ENCODE peak calls at places on chromosome 14, in nine cellular contexts. V, D, W, F, S, Y, P, X and R are unnamed samples.

GRCh38 chr14:102545461-102546265 is 36.1 kb upstream of the ANKRD9 start:
- DNase-seq in W (no peak), Y (no peak), F (no peak), P (peak; percentile 49), X (no peak), S (no peak), D (no peak), V (no peak), R (peak; percentile 86)

GRCh38 chr14:81329640-81330385 is 70.3 kb downstream of the STON2 start:
- DNase-seq in Y (no peak), S (no peak), V (peak; percentile 67), F (no peak), D (no peak), W (no peak), X (no peak), P (no peak), R (peak; percentile 55)

GRCh38 chr14:91331761-91332447 is 85.7 kb downstream of the CCDC88C start:
- DNase-seq in S (no peak), P (no peak), D (peak; percentile 73), X (no peak), W (no peak), V (no peak), Y (no peak), F (no peak), R (no peak)

GRCh38 chr14:96246535-96246839 is 9.5 kb upstream of the BDKRB1 start:
- DNase-seq in X (peak; percentile 33), Y (no peak), F (no peak), D (no peak), V (no peak), W (no peak), P (no peak), S (peak; percentile 82), R (no peak)

GRCh38 chr14:69268223-69268622 is 8.3 kb downstream of the GALNT16 start:
- DNase-seq in V (no peak), Y (no peak), W (no peak), X (no peak), D (no peak), P (no peak), S (no peak), F (no peak), R (no peak)

GRCh38 chr14:35789651-35790050 is 19.4 kb downstream of the RALGAPA1 start:
- DNase-seq in S (no peak), D (no peak), Y (peak; percentile 1), F (no peak), X (no peak), P (no peak), V (no peak), W (no peak), R (no peak)

GRCh38 chr14:92513966-92514843 is 624 bp downstream of the RIN3 start:
- DNase-seq in S (peak; percentile 40), V (no peak), X (no peak), Y (no peak), W (peak; percentile 8), D (peak; percentile 91), P (no peak), F (peak; percentile 31), R (peak; percentile 75)

GRCh38 chr14:81400202-81400678 is at the start of gene STON2:
- DNase-seq in X (peak; percentile 70), F (no peak), W (no peak), P (no peak), S (peak; percentile 16), Y (peak; percentile 44), D (no peak), V (peak; percentile 36), R (no peak)

GRCh38 chr14:23154876-23155587 is 28.4 kb downstream of the SLC7A8 start:
- DNase-seq in D (no peak), V (peak; percentile 26), Y (no peak), F (peak; percentile 83), W (no peak), X (peak; percentile 9), P (no peak), S (no peak), R (peak; percentile 80)

GRCh38 chr14:73752297-73752992 is 38.3 kb upstream of the PNMA1 start:
- DNase-seq in W (peak; percentile 23), P (no peak), V (no peak), S (no peak), F (peak; percentile 66), Y (no peak), X (no peak), D (peak; percentile 93), R (no peak)

GRCh38 chr14:97381309-97381708 is 584.1 kb downstream of the VRK1 start:
- DNase-seq in P (no peak), Y (peak; percentile 27), X (no peak), S (no peak), D (no peak), F (no peak), V (no peak), W (no peak), R (peak; percentile 25)

GRCh38 chr14:58656671-58657411 is 19.1 kb downstream of the DACT1 start:
- DNase-seq in Y (no peak), V (no peak), S (no peak), W (no peak), P (peak; percentile 90), X (no peak), F (no peak), D (no peak), R (no peak)

GRCh38 chr14:68284333-68284732 is 464.8 kb downstream of the RAD51B start:
- DNase-seq in P (no peak), Y (peak; percentile 8), D (no peak), V (no peak), W (no peak), X (no peak), S (no peak), F (no peak), R (no peak)

GRCh38 chr14:63677891-63678379 is 36.3 kb upstream of the WDR89 start:
- DNase-seq in Y (no peak), X (no peak), F (no peak), S (no peak), D (no peak), W (no peak), P (peak; percentile 54), V (no peak), R (no peak)

GRCh38 chr14:105067140-105067968 is 2.1 kb upstream of the GPR132 start:
- DNase-seq in S (no peak), X (peak; percentile 63), D (peak; percentile 43), W (peak; percentile 36), V (no peak), Y (peak; percentile 71), F (no peak), P (no peak), R (peak; percentile 39)

GRCh38 chr14:78785265-78785664 is 615.1 kb downstream of the NRXN3 start:
- DNase-seq in P (no peak), D (no peak), F (no peak), Y (no peak), V (no peak), W (no peak), X (no peak), S (no peak), R (no peak)

GRCh38 chr14:94079891-94080605 is 954 bp downstream of the DDX24 start:
- DNase-seq in W (no peak), X (no peak), D (no peak), F (no peak), S (no peak), Y (no peak), V (no peak), P (peak; percentile 52), R (no peak)

GRCh38 chr14:105866841-105867321 is 340.5 kb downstream of the TMEM121 start:
- DNase-seq in P (no peak), D (peak; percentile 35), V (no peak), X (no peak), S (no peak), Y (no peak), F (peak; percentile 5), W (no peak), R (peak; percentile 5)

GRCh38 chr14:76863724-76864407 is 37.7 kb downstream of the LRRC74A start:
- DNase-seq in Y (no peak), V (peak; percentile 89), P (no peak), F (no peak), X (peak; percentile 97), W (no peak), D (no peak), S (no peak), R (no peak)

GRCh38 chr14:103023881-103024473 is 33.4 kb downstream of the CDC42BPB start:
- DNase-seq in P (no peak), F (no peak), Y (no peak), D (no peak), V (no peak), S (no peak), X (no peak), W (no peak), R (no peak)

GRCh38 chr14:20332386-20332945 is 613 bp downstream of the CCNB1IP1 start:
- DNase-seq in S (no peak), D (no peak), Y (no peak), F (no peak), W (no peak), V (no peak), X (no peak), P (no peak), R (peak; percentile 53)

GRCh38 chr14:52902971-52903385 is 47.9 kb downstream of the FERMT2 start:
- DNase-seq in X (no peak), W (no peak), P (no peak), F (no peak), D (no peak), S (no peak), V (no peak), Y (no peak), R (no peak)

GRCh38 chr14:93688239-93688666 is 100.0 kb downstream of the PRIMA1 start:
- DNase-seq in F (no peak), Y (no peak), W (no peak), X (no peak), D (no peak), S (no peak), P (no peak), V (no peak), R (peak; percentile 92)

GRCh38 chr14:73323889-73324535 is 86.7 kb downstream of the PAPLN start:
- DNase-seq in D (no peak), W (no peak), Y (no peak), P (no peak), V (no peak), X (no peak), S (no peak), F (no peak), R (peak; percentile 47)

GRCh38 chr14:68822132-68822651 is 29.3 kb upstream of the ZFP36L1 start:
- DNase-seq in F (no peak), Y (peak; percentile 55), D (no peak), V (no peak), X (no peak), W (no peak), S (no peak), P (no peak), R (no peak)

GRCh38 chr14:90398315-90398811 is 1.5 kb downstream of the CALM1 start:
- DNase-seq in S (no peak), V (peak; percentile 38), Y (peak; percentile 77), X (peak; percentile 19), D (peak; percentile 52), W (peak; percentile 66), P (peak; percentile 47), F (no peak), R (peak; percentile 73)

GRCh38 chr14:38105106-38105702 is 102.5 kb upstream of the SSTR1 start:
- DNase-seq in P (no peak), D (no peak), X (no peak), S (no peak), W (no peak), F (no peak), V (no peak), Y (no peak), R (no peak)

GRCh38 chr14:74890262-74890661 is 8.5 kb downstream of the DLST start:
- DNase-seq in Y (no peak), W (no peak), X (no peak), F (no peak), V (no peak), P (no peak), S (no peak), D (no peak), R (no peak)

GRCh38 chr14:69571879-69572633 is 2.6 kb downstream of the CCDC177 start:
- DNase-seq in X (no peak), W (no peak), F (peak; percentile 20), V (peak; percentile 80), P (no peak), S (no peak), Y (no peak), D (peak; percentile 63), R (peak; percentile 87)

GRCh38 chr14:75025876-75026275 is 23.2 kb downstream of the EIF2B2 start:
- DNase-seq in S (no peak), V (no peak), D (no peak), F (no peak), W (no peak), P (no peak), X (no peak), Y (no peak), R (no peak)

GRCh38 chr14:34711169-34711568 is 3.2 kb downstream of the CFL2 start:
- DNase-seq in Y (no peak), D (no peak), V (no peak), S (no peak), X (no peak), F (no peak), P (peak; percentile 67), W (no peak), R (no peak)